ENCODE peak calls at places on chromosomes 2 and 18, in four cellular contexts. J is endothelial cell of umbilical vein, I is H9, H is Caco-2. F is an unnamed sample.
A peak's percentile ranks its signal among the peaks of the same experiment; 100 is the strongest.

GRCh38 chr2:47078541-47079482 is 76.3 kb downstream of the STPG4 start:
- DNase-seq in J (no peak), I (no peak), H (peak; percentile 85), F (no peak)

GRCh38 chr2:241741016-241741415 is 6.6 kb downstream of the D2HGDH start:
- DNase-seq in J (no peak), I (no peak), H (no peak), F (peak; percentile 67)

GRCh38 chr2:234003972-234004617 is 46.4 kb upstream of the SPP2 start:
- DNase-seq in J (peak; percentile 8), I (peak; percentile 33), H (no peak), F (no peak)

GRCh38 chr2:201769664-201770373 is 10.9 kb downstream of the ALS2 start:
- DNase-seq in J (peak; percentile 74), I (no peak), H (no peak), F (no peak)

GRCh38 chr2:197926673-197927072 is 122.3 kb downstream of the PLCL1 start:
- DNase-seq in J (no peak), I (no peak), H (no peak), F (no peak)

GRCh38 chr2:223007531-223007930 is 44.5 kb upstream of the KCNE4 start:
- DNase-seq in J (no peak), I (no peak), H (no peak), F (no peak)

GRCh38 chr18:37254256-37254880 is 311.2 kb downstream of the CELF4 start:
- DNase-seq in J (no peak), I (no peak), H (no peak), F (no peak)

GRCh38 chr18:79337620-79338019 is 58.1 kb upstream of the NFATC1 start:
- DNase-seq in J (no peak), I (no peak), H (no peak), F (no peak)

GRCh38 chr2:161775971-161776370 is 151.8 kb downstream of the SLC4A10 start:
- DNase-seq in J (no peak), I (no peak), H (no peak), F (no peak)

GRCh38 chr2:169964740-169965139 is 137.5 kb downstream of the UBR3 start:
- DNase-seq in J (peak; percentile 7), I (no peak), H (no peak), F (no peak)

GRCh38 chr2:120984046-120984445 is 248.4 kb downstream of the GLI2 start:
- DNase-seq in J (no peak), I (no peak), H (no peak), F (no peak)
- TF ChIP-seq CTCF in J (no peak), I (no peak), H (no peak), F (no peak)

DNA sequence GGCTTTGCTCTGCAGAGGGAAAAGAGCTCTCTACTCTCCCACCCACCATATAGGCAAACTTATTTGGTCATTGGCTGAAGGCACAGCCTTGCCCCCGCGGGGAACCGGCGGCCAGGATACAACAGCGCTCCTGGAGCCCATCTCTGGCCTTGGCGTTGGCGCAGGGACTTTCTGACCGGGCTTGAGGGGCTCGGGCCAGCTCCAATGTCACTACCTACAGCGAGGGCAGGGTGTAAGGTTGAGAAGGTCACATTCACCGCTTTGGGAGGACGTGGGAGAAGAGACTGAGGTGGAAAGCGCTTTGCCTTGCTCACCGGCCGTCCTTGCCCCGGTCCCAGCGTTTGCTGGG is 2.2 kb downstream of the ONECUT2 start:
- DNase-seq in J (no peak), I (peak; percentile 61), H (no peak), F (no peak)
- H3K27me3 ChIP-seq in J (peaks cover 92% of the 10 kb centered on the region), I (peaks cover 83% of the 10 kb centered on the region), H (no peaks in the 10 kb centered on the region), F (peaks cover 100% of the 10 kb centered on the region)

GRCh38 chr2:159188449-159188848 is 98.1 kb downstream of the WDSUB1 start:
- DNase-seq in J (peak; percentile 79), I (no peak), H (no peak), F (no peak)

GRCh38 chr2:159186462-159186861 is 100.0 kb downstream of the WDSUB1 start:
- DNase-seq in J (no peak), I (no peak), H (no peak), F (no peak)

GRCh38 chr2:159187095-159187494 is 99.4 kb downstream of the WDSUB1 start:
- DNase-seq in J (no peak), I (no peak), H (no peak), F (no peak)

GRCh38 chr2:159183346-159183745 is 103.2 kb downstream of the WDSUB1 start:
- DNase-seq in J (no peak), I (no peak), H (no peak), F (no peak)

GRCh38 chr2:159185401-159186130 is 100.9 kb downstream of the WDSUB1 start:
- DNase-seq in J (peak; percentile 44), I (no peak), H (no peak), F (no peak)
- TF ChIP-seq CTCF in J (peak; percentile 43), I (peak; percentile 46), H (no peak), F (no peak)

GRCh38 chr2:192016265-192016664 is 169.4 kb upstream of the CAVIN2 start:
- DNase-seq in J (no peak), I (no peak), H (no peak), F (no peak)
- H3K27me3 ChIP-seq in J (no peaks in the 10 kb centered on the region), I (no peaks in the 10 kb centered on the region), H (no peaks in the 10 kb centered on the region), F (no peaks in the 10 kb centered on the region)

GRCh38 chr18:52670903-52671302 is 330.9 kb downstream of the DCC start:
- DNase-seq in J (no peak), I (no peak), H (no peak), F (no peak)
- TF ChIP-seq CTCF in J (no peak), I (peak; percentile 22), H (peak; percentile 12), F (no peak)